ENCODE peak calls at places on chromosomes 13 and 19, in eight cellular contexts. V is HCT116; W is right cardiac atrium; E is fibroblast of lung; Q is CD4-positive, alpha-beta memory T cell; J is aorta; K is ovary; R is CD8-positive, alpha-beta T cell. C is an unnamed sample.
A peak's percentile ranks its signal among the peaks of the same experiment; 100 is the strongest.

GRCh38 chr13:57044910-57045309 is 95.8 kb upstream of the PRR20A start:
- DNase-seq in V (no peak), W (no peak), E (no peak), Q (no peak), J (no peak), K (no peak), R (no peak), C (no peak)

GRCh38 chr13:113726961-113727411 is 32.0 kb upstream of the TMEM255B start:
- DNase-seq in V (no peak), W (no peak), E (peak; percentile 35), Q (no peak), J (peak; percentile 42), K (no peak), R (no peak), C (no peak)

GRCh38 chr13:109755997-109756396 is 30.4 kb downstream of the IRS2 start:
- DNase-seq in V (no peak), W (no peak), E (no peak), Q (no peak), J (no peak), K (no peak), R (no peak), C (no peak)

GRCh38 chr13:30116379-30116778 is 191.0 kb downstream of the KATNAL1 start:
- DNase-seq in V (no peak), W (no peak), E (no peak), Q (no peak), J (no peak), K (no peak), R (no peak), C (no peak)

GRCh38 chr19:10936661-10937084 is 8.1 kb downstream of the TIMM29 start:
- DNase-seq in V (peak; percentile 74), W (no peak), E (peak; percentile 85), Q (peak; percentile 56), J (no peak), K (peak; percentile 58), R (no peak), C (peak; percentile 62)

GRCh38 chr13:26568132-26568815 is 10.8 kb downstream of the WASF3 start:
- DNase-seq in V (no peak), W (no peak), E (no peak), Q (no peak), J (no peak), K (no peak), R (no peak), C (no peak)

GRCh38 chr19:13275016-13275722 is 125.0 kb downstream of the IER2 start:
- DNase-seq in V (no peak), W (no peak), E (no peak), Q (no peak), J (no peak), K (no peak), R (no peak), C (no peak)

GRCh38 chr13:22211876-22212275 is 541.0 kb downstream of the FGF9 start:
- DNase-seq in V (no peak), W (no peak), E (no peak), Q (no peak), J (no peak), K (no peak), R (no peak), C (no peak)

GRCh38 chr19:18153555-18154134 is 682 bp downstream of the PIK3R2 start:
- DNase-seq in V (no peak), W (peak; percentile 80), E (no peak), Q (no peak), J (peak; percentile 66), K (peak; percentile 71), R (peak; percentile 16), C (peak; percentile 38)

GRCh38 chr13:28531195-28531955 is 36.4 kb upstream of the FLT1 start:
- DNase-seq in V (no peak), W (peak; percentile 86), E (peak; percentile 17), Q (no peak), J (peak; percentile 68), K (peak; percentile 34), R (no peak), C (no peak)

GRCh38 chr19:41705393-41706174 is 2.8 kb upstream of the CEACAM5 start:
- DNase-seq in V (no peak), W (no peak), E (no peak), Q (peak; percentile 9), J (no peak), K (no peak), R (no peak), C (no peak)

GRCh38 chr13:97913206-97913605 is 40.3 kb upstream of the IPO5 start:
- DNase-seq in V (no peak), W (no peak), E (no peak), Q (no peak), J (no peak), K (no peak), R (no peak), C (no peak)

GRCh38 chr13:98959299-98959698 is 18.6 kb downstream of the DOCK9 start:
- DNase-seq in V (no peak), W (no peak), E (no peak), Q (no peak), J (no peak), K (no peak), R (no peak), C (no peak)

GRCh38 chr19:17456127-17456526 is 4.6 kb downstream of the NXNL1 start:
- DNase-seq in V (no peak), W (no peak), E (no peak), Q (no peak), J (no peak), K (no peak), R (no peak), C (no peak)

GRCh38 chr13:99320693-99321481 is 13.7 kb upstream of the GPR183 start:
- DNase-seq in V (peak; percentile 68), W (no peak), E (peak; percentile 91), Q (peak; percentile 76), J (no peak), K (no peak), R (no peak), C (no peak)

GRCh38 chr13:93577105-93577504 is 350.5 kb downstream of the GPC6 start:
- DNase-seq in V (no peak), W (no peak), E (no peak), Q (no peak), J (no peak), K (no peak), R (no peak), C (no peak)

GRCh38 chr13:24684600-24684998 is 4.4 kb downstream of the ATP12A start:
- DNase-seq in V (no peak), W (no peak), E (no peak), Q (peak; percentile 25), J (no peak), K (no peak), R (no peak), C (no peak)

GRCh38 chr13:109794095-109794494 is 7.7 kb upstream of the IRS2 start:
- DNase-seq in V (no peak), W (no peak), E (no peak), Q (no peak), J (no peak), K (no peak), R (no peak), C (no peak)

GRCh38 chr13:85864963-85865530 is 65.8 kb upstream of the SLITRK6 start:
- DNase-seq in V (peak; percentile 10), W (no peak), E (peak; percentile 41), Q (no peak), J (no peak), K (no peak), R (no peak), C (no peak)

GRCh38 chr13:43830481-43830873 is 43.7 kb upstream of the ENOX1 start:
- DNase-seq in V (no peak), W (no peak), E (peak; percentile 82), Q (no peak), J (no peak), K (no peak), R (no peak), C (no peak)

GRCh38 chr13:86282450-86282849 is 483.2 kb upstream of the SLITRK6 start:
- DNase-seq in V (no peak), W (no peak), E (peak; percentile 13), Q (no peak), J (no peak), K (no peak), R (no peak), C (no peak)

GRCh38 chr19:45769821-45770191 is 754 bp upstream of the SIX5 start:
- DNase-seq in V (no peak), W (peak; percentile 87), E (no peak), Q (peak; percentile 79), J (peak; percentile 77), K (peak; percentile 81), R (no peak), C (peak; percentile 85)

GRCh38 chr19:5572556-5573286 is 5.0 kb upstream of the TINCR start:
- DNase-seq in V (no peak), W (peak; percentile 23), E (no peak), Q (no peak), J (no peak), K (no peak), R (no peak), C (no peak)

GRCh38 chr19:8452446-8453123 is 7.8 kb downstream of the HNRNPM start:
- DNase-seq in V (no peak), W (no peak), E (no peak), Q (no peak), J (peak; percentile 7), K (no peak), R (no peak), C (no peak)

GRCh38 chr19:8455018-8455417 is 10.2 kb downstream of the HNRNPM start:
- DNase-seq in V (no peak), W (no peak), E (no peak), Q (no peak), J (no peak), K (no peak), R (no peak), C (no peak)

GRCh38 chr19:8453616-8454015 is 8.8 kb downstream of the HNRNPM start:
- DNase-seq in V (no peak), W (no peak), E (no peak), Q (no peak), J (peak; percentile 17), K (no peak), R (no peak), C (no peak)

GRCh38 chr19:8456064-8456463 is 11.3 kb downstream of the HNRNPM start:
- DNase-seq in V (no peak), W (no peak), E (no peak), Q (no peak), J (no peak), K (no peak), R (no peak), C (no peak)

GRCh38 chr19:8454218-8454617 is 9.4 kb downstream of the HNRNPM start:
- DNase-seq in V (no peak), W (no peak), E (no peak), Q (no peak), J (no peak), K (no peak), R (no peak), C (no peak)
- H3K4me1 ChIP-seq in V (peaks cover 38% of the 10 kb centered on the region), W (peaks cover 22% of the 10 kb centered on the region), E (peaks cover 23% of the 10 kb centered on the region), Q (peaks cover 86% of the 10 kb centered on the region), J (peaks cover 10% of the 10 kb centered on the region), K (peaks cover 24% of the 10 kb centered on the region), R (peaks cover 56% of the 10 kb centered on the region), C (peaks cover 72% of the 10 kb centered on the region)

GRCh38 chr19:4337906-4338440 is 654 bp downstream of the STAP2 start:
- DNase-seq in V (no peak), W (no peak), E (no peak), Q (no peak), J (no peak), K (no peak), R (no peak), C (no peak)
- H3K27ac ChIP-seq in V (no peak overlapping the region), W (no peak overlapping the region), E (no peak overlapping the region), Q (peak overlapping the region; percentile 42), J (no peak overlapping the region), K (peak overlapping the region; percentile 30), R (peak overlapping the region; percentile 33), C (peak overlapping the region; percentile 49)

GRCh38 chr19:2806736-2807378 is 12.8 kb upstream of the ZNF554 start:
- DNase-seq in V (no peak), W (no peak), E (no peak), Q (no peak), J (no peak), K (no peak), R (no peak), C (no peak)
- H3K4me1 ChIP-seq in V (no peaks in the 10 kb centered on the region), W (no peaks in the 10 kb centered on the region), E (no peaks in the 10 kb centered on the region), Q (no peaks in the 10 kb centered on the region), J (no peaks in the 10 kb centered on the region), K (no peaks in the 10 kb centered on the region), R (no peaks in the 10 kb centered on the region), C (no peaks in the 10 kb centered on the region)

GRCh38 chr19:29675120-29675649 is 9.9 kb downstream of the PLEKHF1 start:
- DNase-seq in V (no peak), W (peak; percentile 53), E (no peak), Q (no peak), J (no peak), K (no peak), R (no peak), C (no peak)
- H3K27ac ChIP-seq in V (no peak overlapping the region), W (peak overlapping the region; percentile 1), E (no peak overlapping the region), Q (peak overlapping the region; percentile 92), J (no peak overlapping the region), K (no peak overlapping the region), R (no peak overlapping the region), C (peak overlapping the region; percentile 94)